ENCODE peak calls at places on chromosome 14, in five cellular contexts. Q, E, M, C and V are unnamed samples.
A peak's percentile ranks its signal among the peaks of the same experiment; 100 is the strongest.

GRCh38 chr14:61569783-61570182 is 125.5 kb upstream of the HIF1A start:
- DNase-seq in Q (no peak), C (no peak), M (no peak), E (no peak), V (peak; percentile 74)

GRCh38 chr14:103019827-103020226 is 37.5 kb downstream of the CDC42BPB start:
- DNase-seq in C (no peak), M (no peak), E (no peak), Q (no peak), V (no peak)

GRCh38 chr14:91249841-91250616 is 5.5 kb upstream of the GPR68 start:
- DNase-seq in M (peak; percentile 88), C (no peak), E (no peak), Q (peak; percentile 90), V (no peak)

GRCh38 chr14:88937706-88938105 is 113.3 kb downstream of the TTC8 start:
- DNase-seq in Q (no peak), M (no peak), C (no peak), E (no peak), V (no peak)

GRCh38 chr14:33165144-33165925 is 226.7 kb downstream of the NPAS3 start:
- DNase-seq in E (no peak), C (no peak), Q (no peak), M (no peak), V (no peak)

GRCh38 chr14:102610968-102611811 is 18.7 kb downstream of the RCOR1 start:
- DNase-seq in M (no peak), E (no peak), C (no peak), Q (peak; percentile 48), V (no peak)

GRCh38 chr14:32361674-32362073 is 32.6 kb downstream of the AKAP6 start:
- DNase-seq in M (no peak), E (no peak), C (no peak), Q (no peak), V (no peak)

GRCh38 chr14:66923251-66923650 is 266.0 kb upstream of the GARIN2 start:
- DNase-seq in M (no peak), E (no peak), Q (no peak), C (no peak), V (no peak)

GRCh38 chr14:20675669-20676068 is 8.7 kb upstream of the RNASE4 start:
- DNase-seq in M (no peak), E (no peak), C (peak; percentile 32), Q (no peak), V (no peak)

GRCh38 chr14:61596985-61597384 is 98.3 kb upstream of the HIF1A start:
- DNase-seq in E (no peak), Q (no peak), C (no peak), M (no peak), V (no peak)

GRCh38 chr14:38224328-38224727 is 16.6 kb downstream of the SSTR1 start:
- DNase-seq in M (no peak), E (no peak), Q (no peak), C (no peak), V (no peak)

GRCh38 chr14:94313991-94314655 is 9.0 kb downstream of the SERPINA6 start:
- DNase-seq in C (no peak), M (no peak), E (no peak), Q (no peak), V (no peak)

GRCh38 chr14:105060751-105061427 is 4.3 kb downstream of the GPR132 start:
- DNase-seq in E (no peak), Q (no peak), M (peak; percentile 67), C (no peak), V (peak; percentile 72)

GRCh38 chr14:81423504-81423903 is 23.4 kb upstream of the STON2 start:
- DNase-seq in Q (no peak), E (peak; percentile 51), M (peak; percentile 50), C (no peak), V (peak; percentile 85)

GRCh38 chr14:89351958-89352404 is 65.1 kb downstream of the FOXN3 start:
- DNase-seq in Q (no peak), M (peak; percentile 30), E (peak; percentile 46), C (peak; percentile 43), V (no peak)

GRCh38 chr14:91352101-91352500 is 65.5 kb downstream of the CCDC88C start:
- DNase-seq in E (peak; percentile 51), M (no peak), Q (no peak), C (no peak), V (no peak)

GRCh38 chr14:104774453-104775072 is 21.0 kb downstream of the AKT1 start:
- DNase-seq in C (no peak), M (no peak), Q (no peak), E (no peak), V (no peak)

GRCh38 chr14:75715926-75716780 is 55.1 kb downstream of the TTLL5 start:
- DNase-seq in C (no peak), E (no peak), M (no peak), Q (no peak), V (no peak)

DNA sequence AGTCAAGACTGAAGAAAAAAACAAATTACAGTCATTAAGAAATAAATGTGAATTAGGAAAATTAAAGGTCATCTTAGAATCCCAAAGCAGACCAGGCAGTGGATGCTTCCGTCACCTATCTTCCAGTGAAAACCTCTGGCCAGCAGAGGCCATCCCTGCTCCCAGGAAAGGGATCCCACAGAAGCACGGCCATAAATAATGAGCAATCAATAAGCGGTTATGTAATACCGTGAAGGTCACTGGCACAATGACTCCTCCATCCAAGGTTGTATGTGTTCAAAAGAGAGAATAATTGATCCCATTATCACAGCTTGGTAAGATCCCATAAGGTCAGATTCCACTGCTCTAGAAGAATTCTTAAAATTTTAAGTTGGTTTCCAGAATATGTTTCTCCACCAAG is 85.7 kb downstream of the PPP2R5E start:
- DNase-seq in E (no peak), Q (no peak), C (no peak), M (no peak), V (no peak)
- H3K4me1 ChIP-seq in E (peaks cover 3% of the 10 kb centered on the region), Q (no peaks in the 10 kb centered on the region), C (no peaks in the 10 kb centered on the region), M (peaks cover 21% of the 10 kb centered on the region), V (peaks cover 14% of the 10 kb centered on the region)

DNA sequence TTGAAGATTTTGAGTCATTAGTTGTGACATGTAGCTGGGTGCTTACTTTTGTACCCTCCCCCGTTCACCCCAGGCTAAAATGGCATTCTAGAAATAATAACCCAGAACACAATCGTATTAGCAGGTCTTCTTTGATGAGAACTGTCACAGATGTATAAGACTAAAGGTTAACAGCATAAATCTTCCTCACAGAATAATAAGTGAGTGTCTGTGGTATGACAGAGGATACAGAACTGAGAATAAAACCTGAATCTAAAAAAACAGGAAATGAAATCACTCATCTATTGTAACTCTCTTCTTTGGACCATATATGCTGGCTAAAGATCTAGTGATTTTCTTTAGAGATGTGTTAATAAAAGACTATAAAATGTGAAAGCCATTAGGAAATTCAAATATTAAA is 746.6 kb downstream of the LRFN5 start:
- DNase-seq in M (no peak), C (no peak), E (no peak), Q (no peak), V (no peak)
- TF ChIP-seq EP300 in M (no peak), C (no peak), E (no peak), Q (no peak), V (no peak)

DNA sequence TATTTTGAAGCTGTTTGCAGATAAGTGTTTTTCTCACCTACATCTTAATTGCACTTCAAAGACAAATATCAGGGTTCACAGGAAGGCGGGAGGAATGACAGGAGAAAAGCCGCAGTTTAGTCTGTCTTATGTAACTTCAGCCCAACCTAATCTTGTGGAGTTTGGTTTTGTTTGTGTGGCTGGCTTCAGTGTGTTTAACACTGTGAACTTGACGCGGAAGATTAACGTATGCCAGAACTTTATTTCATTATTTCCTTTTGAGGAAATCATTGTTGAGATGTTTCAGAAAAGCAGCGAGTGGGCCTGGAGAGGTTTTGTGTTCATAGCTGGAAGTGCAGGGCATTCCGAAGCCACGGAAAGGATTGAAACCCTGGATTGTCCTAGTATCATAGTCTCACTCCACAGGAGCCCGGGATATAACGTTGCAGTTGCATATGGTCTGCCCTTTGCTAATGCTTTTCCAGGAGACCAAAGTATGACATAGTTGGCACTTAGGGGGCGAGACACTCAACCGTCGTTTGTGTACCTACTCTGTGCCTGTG is 2.0 kb downstream of the PELI2 start:
- DNase-seq in C (no peak), M (peak; percentile 15), Q (no peak), E (no peak), V (no peak)
- H3K4me1 ChIP-seq in C (peaks cover 12% of the 10 kb centered on the region), M (peaks cover 3% of the 10 kb centered on the region), Q (peaks cover 4% of the 10 kb centered on the region), E (peaks cover 9% of the 10 kb centered on the region), V (peaks cover 36% of the 10 kb centered on the region)

GRCh38 chr14:54556535-54556934 is 10.4 kb upstream of the SAMD4A start:
- DNase-seq in M (no peak), Q (no peak), C (no peak), E (no peak), V (no peak)
- TF ChIP-seq EP300 in M (no peak), Q (no peak), C (no peak), E (no peak), V (no peak)

GRCh38 chr14:69637503-69638030 is 26.2 kb downstream of the SUSD6 start:
- DNase-seq in E (no peak), M (peak; percentile 73), C (no peak), Q (no peak), V (peak; percentile 80)
- H3K4me1 ChIP-seq in E (peaks cover 38% of the 10 kb centered on the region), M (peaks cover 23% of the 10 kb centered on the region), C (peaks cover 29% of the 10 kb centered on the region), Q (peaks cover 65% of the 10 kb centered on the region), V (peaks cover 65% of the 10 kb centered on the region)

GRCh38 chr14:92847220-92848148 is 53.4 kb downstream of the GOLGA5 start:
- DNase-seq in Q (no peak), C (no peak), M (no peak), E (no peak), V (no peak)

GRCh38 chr14:92848941-92849340 is 54.8 kb downstream of the GOLGA5 start:
- DNase-seq in C (no peak), E (no peak), Q (no peak), M (peak; percentile 25), V (no peak)

GRCh38 chr14:92844220-92844619 is 50.1 kb downstream of the GOLGA5 start:
- DNase-seq in Q (peak; percentile 47), M (no peak), C (no peak), E (no peak), V (no peak)

GRCh38 chr14:92850492-92850891 is 56.4 kb downstream of the GOLGA5 start:
- DNase-seq in Q (no peak), E (no peak), C (no peak), M (no peak), V (no peak)

DNA sequence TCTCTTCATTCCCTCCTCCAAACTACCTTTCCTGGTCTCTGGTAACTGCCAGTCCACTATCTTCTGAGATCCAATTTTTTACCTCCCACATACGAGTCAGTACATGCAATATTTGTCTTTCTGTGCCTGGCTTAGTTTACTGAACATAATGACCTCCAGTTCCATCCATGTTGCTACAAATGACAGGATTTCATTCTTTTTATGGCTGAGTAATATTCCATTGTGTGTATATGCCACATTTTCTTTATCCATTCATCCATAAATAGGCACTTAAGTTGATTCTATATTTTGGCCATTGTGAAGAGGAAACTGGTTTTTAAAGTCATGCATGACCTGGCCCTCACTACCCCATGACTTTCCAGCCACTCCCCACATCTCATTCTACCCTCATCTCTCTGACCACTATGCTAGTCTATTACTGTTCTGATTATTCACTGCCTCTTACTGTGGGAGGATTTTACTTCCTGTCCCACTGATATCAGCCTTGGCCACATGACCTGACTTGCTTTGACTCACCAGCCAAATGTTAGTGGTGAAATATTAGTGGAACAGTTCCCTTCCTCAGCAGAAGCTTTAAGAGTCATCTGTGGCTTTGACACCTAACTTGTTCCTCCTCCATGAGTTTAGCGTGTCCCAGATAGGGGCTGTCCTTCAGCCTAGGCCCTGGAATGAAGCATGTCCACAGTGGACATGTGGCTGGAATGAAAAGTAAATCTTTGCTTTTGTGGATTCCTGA is 52.2 kb downstream of the GOLGA5 start:
- DNase-seq in Q (peak; percentile 86), E (no peak), C (no peak), M (no peak), V (no peak)
- TF ChIP-seq EP300 in Q (no peak), E (no peak), C (no peak), M (no peak), V (no peak)